ENCODE peak calls at places on chromosomes 11 and 22, in six cellular contexts. I, E, R, T, O and N are unnamed samples. For H3K4me1, the result is how much of the 10 kb centered on the place peaks cover.

GRCh38 chr11:115054541-115055538 is 376.5 kb downstream of the NXPE2 start:
- DNase-seq in I (no peak), E (peak), R (no peak), T (no peak), O (no peak), N (no peak)

GRCh38 chr22:41699264-41700104 is at the start of gene MEI1:
- DNase-seq in I (no peak), E (peak), R (peak), T (no peak), O (peak), N (peak)

GRCh38 chr11:108364159-108364558 is 103.2 kb downstream of the C11orf65 start:
- DNase-seq in I (no peak), E (peak), R (no peak), T (peak), O (no peak), N (no peak)

GRCh38 chr11:23974046-23974445 is 522.8 kb upstream of the LUZP2 start:
- DNase-seq in I (peak), E (no peak), R (no peak), T (no peak), O (no peak), N (no peak)

GRCh38 chr11:1708716-1709115 is 11.7 kb downstream of the KRTAP5-6 start:
- DNase-seq in I (no peak), E (no peak), R (no peak), T (no peak), O (no peak), N (no peak)

GRCh38 chr11:84655729-84656128 is 971.4 kb downstream of the DLG2 start:
- DNase-seq in I (no peak), E (no peak), R (no peak), T (no peak), O (no peak), N (no peak)

GRCh38 chr11:85541683-85542082 is 85.5 kb downstream of the DLG2 start:
- DNase-seq in I (no peak), E (no peak), R (no peak), T (no peak), O (no peak), N (no peak)

GRCh38 chr22:24400726-24401596 is 26.4 kb upstream of the ADORA2A start:
- DNase-seq in I (no peak), E (peak), R (no peak), T (peak), O (no peak), N (peak)

GRCh38 chr11:101881586-101881985 is 33.2 kb upstream of the CEP126 start:
- DNase-seq in I (no peak), E (peak), R (no peak), T (no peak), O (no peak), N (no peak)

GRCh38 chr22:33274214-33274828 is 216.1 kb upstream of the SYN3 start:
- DNase-seq in I (no peak), E (no peak), R (peak), T (no peak), O (peak), N (peak)

GRCh38 chr22:19253143-19253542 is 38.4 kb downstream of the CLTCL1 start:
- DNase-seq in I (no peak), E (no peak), R (no peak), T (no peak), O (no peak), N (no peak)

GRCh38 chr11:78251083-78251699 is 62.5 kb downstream of the USP35 start:
- DNase-seq in I (no peak), E (peak), R (no peak), T (no peak), O (no peak), N (no peak)

GRCh38 chr11:810040-810567 is 337 bp downstream of the RPLP2 start:
- DNase-seq in I (no peak), E (no peak), R (no peak), T (no peak), O (no peak), N (no peak)

GRCh38 chr22:46052801-46053562 is 76.0 kb upstream of the WNT7B start:
- DNase-seq in I (no peak), E (no peak), R (no peak), T (no peak), O (no peak), N (no peak)

GRCh38 chr11:64583296-64584262 is 7.4 kb upstream of the SLC22A12 start:
- DNase-seq in I (no peak), E (no peak), R (no peak), T (peak), O (no peak), N (no peak)

GRCh38 chr11:90341986-90342385 is 119.1 kb upstream of the CHORDC1 start:
- DNase-seq in I (no peak), E (no peak), R (no peak), T (no peak), O (no peak), N (peak)

GRCh38 chr11:73394416-73395296 is 18.5 kb downstream of the RELT start:
- DNase-seq in I (no peak), E (no peak), R (no peak), T (no peak), O (no peak), N (peak)

GRCh38 chr22:24968066-24968561 is 15.6 kb downstream of the KIAA1671 start:
- DNase-seq in I (no peak), E (no peak), R (peak), T (no peak), O (peak), N (peak)

GRCh38 chr22:37566329-37566837 is 6.1 kb downstream of the CDC42EP1 start:
- DNase-seq in I (no peak), E (no peak), R (no peak), T (no peak), O (peak), N (no peak)

GRCh38 chr11:123904932-123905331 is 3.0 kb downstream of the OR8D4 start:
- DNase-seq in I (no peak), E (no peak), R (no peak), T (no peak), O (no peak), N (no peak)

GRCh38 chr11:75820636-75821035 is 5.6 kb downstream of the UVRAG start:
- DNase-seq in I (no peak), E (peak), R (no peak), T (peak), O (no peak), N (no peak)

GRCh38 chr11:76661835-76662434 is 8.6 kb downstream of the LRRC32 start:
- DNase-seq in I (no peak), E (no peak), R (no peak), T (no peak), O (no peak), N (peak)

GRCh38 chr11:118622376-118623290 is 15.2 kb downstream of the PHLDB1 start:
- DNase-seq in I (no peak), E (peak), R (no peak), T (peak), O (no peak), N (peak)

GRCh38 chr11:66842501-66842895 is 743 bp upstream of the RCE1 start:
- DNase-seq in I (no peak), E (no peak), R (no peak), T (no peak), O (no peak), N (no peak)

GRCh38 chr11:66844496-66845142 is 1.4 kb downstream of the RCE1 start:
- DNase-seq in I (no peak), E (no peak), R (no peak), T (no peak), O (no peak), N (no peak)

GRCh38 chr11:66843776-66844495 is 695 bp downstream of the RCE1 start:
- DNase-seq in I (no peak), E (no peak), R (no peak), T (no peak), O (no peak), N (no peak)

GRCh38 chr11:66841861-66842260 is 1.4 kb upstream of the RCE1 start:
- DNase-seq in I (no peak), E (no peak), R (no peak), T (no peak), O (no peak), N (no peak)

GRCh38 chr11:66842896-66843775 is at the start of gene RCE1:
- DNase-seq in I (peak), E (peak), R (peak), T (peak), O (peak), N (peak)
- H2BK120ac ChIP-seq in I (peak), E (peak), R (no peak), T (peak), O (peak), N (peak)

GRCh38 chr11:61968758-61969390 is 1.4 kb upstream of the FTH1 start:
- DNase-seq in I (no peak), E (no peak), R (no peak), T (no peak), O (no peak), N (peak)

GRCh38 chr11:61967177-61967923 is at the start of gene FTH1:
- DNase-seq in I (peak), E (peak), R (peak), T (peak), O (peak), N (peak)

GRCh38 chr11:61969838-61970452 is 2.5 kb upstream of the FTH1 start:
- DNase-seq in I (no peak), E (peak), R (no peak), T (peak), O (no peak), N (peak)

GRCh38 chr11:61967924-61968757 is 707 bp upstream of the FTH1 start:
- DNase-seq in I (no peak), E (no peak), R (no peak), T (no peak), O (no peak), N (peak)

DNA sequence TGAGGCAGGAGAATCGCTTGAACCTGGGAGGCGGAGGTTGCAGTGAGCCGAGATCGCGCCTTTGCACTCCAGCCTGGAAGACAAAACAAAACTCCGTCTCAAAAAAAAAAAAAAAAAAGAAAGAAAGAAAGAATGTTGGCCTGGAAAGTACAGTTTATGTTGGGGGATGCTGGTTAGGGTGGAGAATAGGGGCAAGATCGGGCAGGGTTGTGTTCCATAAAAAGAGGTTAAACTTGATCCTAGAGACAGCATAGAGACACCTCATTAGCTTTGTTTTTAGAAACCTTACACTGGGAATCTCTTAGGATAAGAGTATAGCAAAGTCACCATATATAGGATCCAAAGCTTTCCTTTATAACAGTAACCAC is 1.9 kb upstream of the FTH1 start:
- DNase-seq in I (no peak), E (no peak), R (no peak), T (no peak), O (no peak), N (peak)
- H3K4me1 ChIP-seq in I (under half), E (under half), R (under half), T (under half), O (under half), N (under half)

DNA sequence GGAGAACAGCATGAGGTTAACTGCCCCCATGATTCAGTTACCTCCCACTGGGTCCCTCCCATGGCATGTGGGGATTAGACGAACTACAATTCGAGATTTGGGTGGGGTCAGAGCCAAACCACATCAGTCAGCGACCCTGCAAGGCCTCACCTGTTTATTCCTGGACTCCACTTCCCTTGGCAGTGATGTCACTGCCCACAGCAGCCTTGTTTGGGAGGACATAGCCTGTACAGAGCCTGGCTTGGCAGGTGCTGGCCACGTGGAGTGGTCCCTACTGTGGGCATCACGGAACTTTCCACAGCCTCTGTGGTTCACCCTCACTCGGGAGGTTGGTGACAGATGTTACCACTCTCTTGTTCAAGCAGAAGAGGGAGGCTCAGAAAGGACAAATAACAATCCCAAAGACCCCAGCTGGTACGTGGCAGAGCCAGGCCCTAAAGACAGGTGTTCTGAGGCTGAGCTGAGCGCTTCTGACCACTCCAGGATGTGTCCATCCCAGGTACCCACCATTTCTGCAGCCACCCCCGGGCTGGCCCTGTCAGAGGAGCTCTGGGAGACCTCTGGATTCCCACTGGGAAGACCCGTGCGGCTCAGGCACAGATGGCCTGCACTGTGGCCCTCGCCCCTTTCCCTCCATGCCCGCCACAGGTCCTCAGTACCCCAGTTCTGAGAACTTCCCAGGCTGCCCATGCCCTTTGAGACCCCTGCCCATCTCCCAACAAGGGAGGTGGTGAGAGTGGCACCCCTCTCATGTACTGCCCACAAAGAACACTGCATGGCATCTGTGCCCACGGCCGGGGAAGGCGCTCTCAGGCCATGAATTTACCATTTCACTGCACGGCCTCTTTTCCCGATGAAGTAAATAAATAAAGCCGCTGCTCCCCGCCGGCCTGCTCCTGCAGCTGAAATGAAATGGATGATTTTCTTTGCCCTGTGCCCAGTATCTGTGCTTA is 605.8 kb downstream of the TBC1D22A start:
- DNase-seq in I (no peak), E (no peak), R (no peak), T (no peak), O (peak), N (no peak)
- H4K91ac ChIP-seq in I (no peak), E (no peak), R (no peak), T (no peak), O (no peak), N (no peak)

DNA sequence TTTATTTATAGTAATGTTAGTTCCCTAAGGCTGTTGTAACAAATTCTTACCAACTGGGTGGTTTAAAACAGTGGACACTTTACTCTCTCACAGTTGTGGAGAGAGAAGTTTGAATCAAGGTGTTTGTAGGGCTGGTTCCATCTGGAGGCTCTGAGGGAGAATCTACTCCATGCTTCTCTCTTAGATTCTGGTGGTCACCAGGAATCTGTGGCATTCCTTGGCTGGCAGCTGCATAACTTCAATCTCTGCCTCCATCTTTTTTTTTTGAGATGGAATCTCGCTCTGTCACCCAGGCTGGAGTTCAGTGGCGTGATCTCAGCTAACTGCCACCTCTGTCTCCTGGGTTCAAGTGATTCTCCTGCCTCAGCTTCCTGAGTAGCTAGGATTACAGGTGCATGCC is 46.3 kb downstream of the LDLRAD3 start:
- DNase-seq in I (no peak), E (no peak), R (no peak), T (no peak), O (no peak), N (peak)
- H2BK120ac ChIP-seq in I (no peak), E (no peak), R (no peak), T (no peak), O (no peak), N (no peak)

GRCh38 chr22:28821452-28821851 is 21.1 kb upstream of the XBP1 start:
- DNase-seq in I (no peak), E (no peak), R (no peak), T (no peak), O (no peak), N (no peak)
- H3K4me1 ChIP-seq in I (under half), E (under half), R (under half), T (under half), O (under half), N (under half)